ENCODE peak calls at places on chromosomes 4 and X, in seven cellular contexts. One of them, this sample, is unnamed.

GRCh38 chr4:149735796-149736195 is 79.8 kb downstream of the IQCM start:
- DNase-seq in AG09309: no peak
- DNase-seq in stomach: no peak
- DNase-seq in AG10803: peak
- DNase-seq in Peyer's patch: no peak
- DNase-seq in HCT116: no peak
- DNase-seq in endothelial cell of umbilical vein: no peak
- DNase-seq in this sample: no peak

GRCh38 chrX:13940646-13941045 is 89.0 kb downstream of the GEMIN8 start:
- DNase-seq in AG09309: no peak
- DNase-seq in stomach: no peak
- DNase-seq in AG10803: no peak
- DNase-seq in Peyer's patch: no peak
- DNase-seq in HCT116: no peak
- DNase-seq in endothelial cell of umbilical vein: no peak
- DNase-seq in this sample: peak

GRCh38 chr4:68447201-68447600 is at the start of gene TMPRSS11E:
- DNase-seq in AG09309: no peak
- DNase-seq in stomach: no peak
- DNase-seq in AG10803: no peak
- DNase-seq in Peyer's patch: no peak
- DNase-seq in HCT116: peak
- DNase-seq in endothelial cell of umbilical vein: no peak
- DNase-seq in this sample: no peak

GRCh38 chrX:115018040-115018647 is 728 bp upstream of the IL13RA2 start:
- DNase-seq in AG09309: no peak
- DNase-seq in stomach: no peak
- DNase-seq in AG10803: no peak
- DNase-seq in Peyer's patch: no peak
- DNase-seq in HCT116: no peak
- DNase-seq in endothelial cell of umbilical vein: no peak
- DNase-seq in this sample: no peak

GRCh38 chr4:182748949-182749348 is 168.2 kb downstream of the DCTD start:
- DNase-seq in AG09309: no peak
- DNase-seq in stomach: no peak
- DNase-seq in AG10803: no peak
- DNase-seq in Peyer's patch: no peak
- DNase-seq in HCT116: no peak
- DNase-seq in endothelial cell of umbilical vein: peak
- DNase-seq in this sample: no peak

GRCh38 chrX:2371026-2371778 is 129.6 kb downstream of the DHRSX start:
- DNase-seq in AG09309: no peak
- DNase-seq in stomach: no peak
- DNase-seq in AG10803: no peak
- DNase-seq in Peyer's patch: no peak
- DNase-seq in HCT116: no peak
- DNase-seq in endothelial cell of umbilical vein: peak
- DNase-seq in this sample: no peak

GRCh38 chr4:151409470-151410313 is 716 bp downstream of the FHIP1A start:
- DNase-seq in AG09309: no peak
- DNase-seq in stomach: peak
- DNase-seq in AG10803: no peak
- DNase-seq in Peyer's patch: no peak
- DNase-seq in HCT116: peak
- DNase-seq in endothelial cell of umbilical vein: no peak
- DNase-seq in this sample: no peak

GRCh38 chrX:43961699-43962098 is 11.5 kb downstream of the NDP start:
- DNase-seq in AG09309: no peak
- DNase-seq in stomach: no peak
- DNase-seq in AG10803: no peak
- DNase-seq in Peyer's patch: no peak
- DNase-seq in HCT116: no peak
- DNase-seq in endothelial cell of umbilical vein: no peak
- DNase-seq in this sample: no peak

GRCh38 chr4:144611850-144612249 is 34.1 kb upstream of the HHIP start:
- DNase-seq in AG09309: no peak
- DNase-seq in stomach: no peak
- DNase-seq in AG10803: peak
- DNase-seq in Peyer's patch: no peak
- DNase-seq in HCT116: peak
- DNase-seq in endothelial cell of umbilical vein: peak
- DNase-seq in this sample: no peak

GRCh38 chr4:137531951-137532868 is at the start of gene PCDH18:
- DNase-seq in AG09309: peak
- DNase-seq in stomach: peak
- DNase-seq in AG10803: peak
- DNase-seq in Peyer's patch: peak
- DNase-seq in HCT116: no peak
- DNase-seq in endothelial cell of umbilical vein: peak
- DNase-seq in this sample: peak

GRCh38 chr4:158856852-158857251 is 88.0 kb downstream of the FNIP2 start:
- DNase-seq in AG09309: peak
- DNase-seq in stomach: no peak
- DNase-seq in AG10803: peak
- DNase-seq in Peyer's patch: no peak
- DNase-seq in HCT116: peak
- DNase-seq in endothelial cell of umbilical vein: peak
- DNase-seq in this sample: no peak

GRCh38 chr4:134691915-134692314 is 490.3 kb upstream of the PABPC4L start:
- DNase-seq in AG09309: no peak
- DNase-seq in stomach: no peak
- DNase-seq in AG10803: no peak
- DNase-seq in Peyer's patch: no peak
- DNase-seq in HCT116: no peak
- DNase-seq in endothelial cell of umbilical vein: no peak
- DNase-seq in this sample: peak

GRCh38 chr4:112765317-112765989 is 128.5 kb downstream of the LARP7 start:
- DNase-seq in AG09309: no peak
- DNase-seq in stomach: no peak
- DNase-seq in AG10803: no peak
- DNase-seq in Peyer's patch: no peak
- DNase-seq in HCT116: peak
- DNase-seq in endothelial cell of umbilical vein: peak
- DNase-seq in this sample: no peak

GRCh38 chr4:142614621-142615323 is 231.3 kb downstream of the INPP4B start:
- DNase-seq in AG09309: peak
- DNase-seq in stomach: no peak
- DNase-seq in AG10803: peak
- DNase-seq in Peyer's patch: no peak
- DNase-seq in HCT116: no peak
- DNase-seq in endothelial cell of umbilical vein: no peak
- DNase-seq in this sample: no peak

GRCh38 chr4:71832049-71832448 is 48.2 kb upstream of the GC start:
- DNase-seq in AG09309: no peak
- DNase-seq in stomach: no peak
- DNase-seq in AG10803: no peak
- DNase-seq in Peyer's patch: no peak
- DNase-seq in HCT116: no peak
- DNase-seq in endothelial cell of umbilical vein: no peak
- DNase-seq in this sample: no peak

DNA sequence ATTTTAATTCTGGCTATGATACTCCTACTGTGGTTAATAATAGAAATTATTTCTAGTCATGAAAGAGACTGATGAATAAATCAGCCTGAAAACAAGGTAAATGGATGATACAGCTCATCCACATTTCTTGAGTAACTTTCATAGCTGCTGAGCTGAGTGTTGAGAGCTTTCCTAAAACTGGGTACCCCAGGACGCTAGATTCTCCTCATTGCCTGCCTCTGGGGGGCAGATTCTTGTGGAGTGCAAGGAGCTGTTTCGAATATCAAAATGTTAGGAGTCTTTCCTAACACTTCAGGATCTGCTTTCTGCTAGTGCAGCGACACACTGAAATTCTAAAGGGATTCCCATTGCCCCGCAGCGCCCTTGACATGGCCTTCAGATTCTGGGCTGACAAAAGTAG is 2.1 kb downstream of the MND1 start:
- DNase-seq in AG09309: no peak
- DNase-seq in stomach: no peak
- DNase-seq in AG10803: peak
- DNase-seq in Peyer's patch: no peak
- DNase-seq in HCT116: no peak
- DNase-seq in endothelial cell of umbilical vein: no peak
- DNase-seq in this sample: no peak
- TF ChIP-seq CTCF in AG09309: no peak
- TF ChIP-seq CTCF in stomach: no peak
- TF ChIP-seq CTCF in AG10803: peak
- TF ChIP-seq CTCF in Peyer's patch: no peak
- TF ChIP-seq CTCF in HCT116: no peak
- TF ChIP-seq CTCF in endothelial cell of umbilical vein: no peak
- TF ChIP-seq CTCF in this sample: peak

DNA sequence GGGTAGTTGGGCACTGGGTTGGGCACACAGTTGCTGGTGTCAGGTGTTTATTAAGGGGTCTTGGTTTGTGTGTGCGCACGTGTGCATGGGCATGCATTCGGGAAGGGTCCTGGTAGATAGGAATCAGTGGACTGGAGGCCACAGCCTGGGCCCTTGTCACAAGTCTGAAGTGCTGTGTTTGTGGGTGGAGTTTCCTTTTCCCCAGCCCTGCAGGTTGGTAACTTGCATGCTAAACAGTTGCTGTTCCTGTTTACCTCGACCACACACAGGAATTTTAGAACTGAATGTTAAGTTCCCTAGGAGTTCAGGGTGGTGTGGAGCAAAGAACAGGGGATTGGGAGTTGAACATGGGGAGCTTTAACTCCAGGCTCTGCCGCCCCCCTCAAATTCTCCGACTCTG is 48.8 kb downstream of the STARD8 start:
- DNase-seq in AG09309: no peak
- DNase-seq in stomach: no peak
- DNase-seq in AG10803: no peak
- DNase-seq in Peyer's patch: no peak
- DNase-seq in HCT116: no peak
- DNase-seq in endothelial cell of umbilical vein: no peak
- DNase-seq in this sample: no peak
- H3K4me3 ChIP-seq in AG09309: no peak
- H3K4me3 ChIP-seq in stomach: no peak
- H3K4me3 ChIP-seq in AG10803: no peak
- H3K4me3 ChIP-seq in Peyer's patch: peak
- H3K4me3 ChIP-seq in HCT116: no peak
- H3K4me3 ChIP-seq in endothelial cell of umbilical vein: no peak
- H3K4me3 ChIP-seq in this sample: no peak

DNA sequence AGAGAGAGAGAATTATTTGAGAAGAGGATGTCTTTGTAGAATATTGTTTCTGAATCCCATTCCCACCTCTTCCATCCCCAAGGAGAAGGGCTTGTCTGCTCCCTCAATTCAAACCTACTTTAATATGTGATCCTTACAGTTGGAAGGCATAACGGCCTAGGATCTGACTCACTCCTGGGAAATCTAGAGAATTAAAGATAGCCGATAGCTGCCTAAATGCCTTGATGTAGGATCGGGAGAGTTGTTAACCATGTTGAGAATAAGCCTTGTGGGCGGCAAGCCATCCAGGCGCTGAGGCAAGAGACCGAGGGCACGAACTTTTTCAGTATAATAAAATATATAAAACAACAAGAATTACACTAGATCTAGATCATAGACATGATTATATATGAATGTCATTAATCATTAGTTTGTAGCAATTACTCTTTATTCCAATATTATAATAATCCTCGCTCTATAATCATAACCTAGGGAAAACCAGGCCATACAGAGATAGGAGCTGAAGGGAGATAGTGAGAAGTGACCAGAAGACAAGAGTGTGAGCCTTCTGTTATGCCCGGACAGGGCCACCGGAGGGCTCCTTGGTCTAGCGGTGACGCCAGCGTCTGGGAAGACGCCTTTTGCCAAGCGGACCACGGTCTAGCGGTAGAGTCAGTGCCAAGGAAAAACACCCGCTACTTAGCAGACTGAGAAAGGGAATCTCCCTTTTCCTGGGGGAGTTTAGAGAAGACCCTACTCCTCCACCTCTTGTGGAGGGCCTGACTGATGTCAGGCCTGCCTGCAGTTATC is 13.5 kb downstream of the EMCN start:
- DNase-seq in AG09309: no peak
- DNase-seq in stomach: no peak
- DNase-seq in AG10803: no peak
- DNase-seq in Peyer's patch: no peak
- DNase-seq in HCT116: no peak
- DNase-seq in endothelial cell of umbilical vein: no peak
- DNase-seq in this sample: peak
- TF ChIP-seq CTCF in AG09309: no peak
- TF ChIP-seq CTCF in stomach: no peak
- TF ChIP-seq CTCF in AG10803: no peak
- TF ChIP-seq CTCF in Peyer's patch: no peak
- TF ChIP-seq CTCF in HCT116: peak
- TF ChIP-seq CTCF in endothelial cell of umbilical vein: no peak
- TF ChIP-seq CTCF in this sample: no peak

GRCh38 chr4:75821216-75821615 is 81.0 kb downstream of the PPEF2 start:
- DNase-seq in AG09309: no peak
- DNase-seq in stomach: no peak
- DNase-seq in AG10803: no peak
- DNase-seq in Peyer's patch: no peak
- DNase-seq in HCT116: no peak
- DNase-seq in endothelial cell of umbilical vein: no peak
- DNase-seq in this sample: no peak
- H3K4me3 ChIP-seq in AG09309: no peak
- H3K4me3 ChIP-seq in stomach: no peak
- H3K4me3 ChIP-seq in AG10803: no peak
- H3K4me3 ChIP-seq in Peyer's patch: no peak
- H3K4me3 ChIP-seq in HCT116: no peak
- H3K4me3 ChIP-seq in endothelial cell of umbilical vein: no peak
- H3K4me3 ChIP-seq in this sample: no peak

DNA sequence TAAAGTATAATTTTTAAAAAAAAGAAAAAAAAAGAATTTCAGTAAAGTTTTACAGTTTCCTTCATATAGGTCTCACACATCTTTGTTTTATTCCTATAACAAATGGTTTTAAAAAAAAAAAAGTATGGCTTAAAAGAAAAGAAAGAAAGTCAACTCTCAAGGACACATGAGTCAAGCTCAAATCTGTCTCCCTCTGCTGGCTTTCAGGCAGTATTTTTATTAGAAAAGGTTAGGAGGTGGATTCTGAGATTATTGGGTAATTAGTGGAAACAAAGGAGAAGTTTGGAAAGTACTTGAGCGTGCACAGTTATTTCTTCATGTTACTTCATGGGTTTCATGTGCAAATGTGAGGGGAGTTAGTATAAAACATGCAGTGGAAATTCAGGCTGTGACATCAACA is 36.6 kb upstream of the BTC start:
- DNase-seq in AG09309: no peak
- DNase-seq in stomach: no peak
- DNase-seq in AG10803: no peak
- DNase-seq in Peyer's patch: no peak
- DNase-seq in HCT116: no peak
- DNase-seq in endothelial cell of umbilical vein: no peak
- DNase-seq in this sample: no peak
- TF ChIP-seq CTCF in AG09309: peak
- TF ChIP-seq CTCF in stomach: no peak
- TF ChIP-seq CTCF in AG10803: peak
- TF ChIP-seq CTCF in Peyer's patch: no peak
- TF ChIP-seq CTCF in HCT116: peak
- TF ChIP-seq CTCF in endothelial cell of umbilical vein: peak
- TF ChIP-seq CTCF in this sample: peak

GRCh38 chr4:52249583-52249982 is 198.5 kb downstream of the SPATA18 start:
- DNase-seq in AG09309: no peak
- DNase-seq in stomach: no peak
- DNase-seq in AG10803: no peak
- DNase-seq in Peyer's patch: no peak
- DNase-seq in HCT116: no peak
- DNase-seq in endothelial cell of umbilical vein: no peak
- DNase-seq in this sample: no peak
- H3K4me3 ChIP-seq in AG09309: no peak
- H3K4me3 ChIP-seq in stomach: no peak
- H3K4me3 ChIP-seq in AG10803: no peak
- H3K4me3 ChIP-seq in Peyer's patch: no peak
- H3K4me3 ChIP-seq in HCT116: no peak
- H3K4me3 ChIP-seq in endothelial cell of umbilical vein: no peak
- H3K4me3 ChIP-seq in this sample: no peak

This sample was measured in retinal pigment epithelial cell.